ENCODE peak calls at places on chromosomes 5 and 9, in six cellular contexts. Y is stimulated activated CD4-positive, alpha-beta T cell treated with anti-CD3 and anti-CD28 coated beads, Interleukin-2, amount 100 ng/mL, for 48 hours; C is HCEC 1CT; U is foreskin melanocyte; D is Jurkat, Clone E6-1; H is AG10803. Q is an unnamed sample.

GRCh38 chr5:102867999-102868662 is 113.0 kb downstream of the PAM start:
- DNase-seq in H (no peak), C (no peak), U (no peak), D (no peak), Y (no peak), Q (no peak)

GRCh38 chr5:169599451-169599850 is 15.9 kb downstream of the SPDL1 start:
- DNase-seq in H (no peak), D (no peak), Y (no peak), U (no peak), C (no peak), Q (no peak)

GRCh38 chr5:139652788-139653241 is 4.7 kb downstream of the CXXC5 start:
- DNase-seq in C (no peak), H (no peak), U (no peak), D (no peak), Y (no peak), Q (no peak)

GRCh38 chr5:68110264-68110663 is 105.3 kb upstream of the PIK3R1 start:
- DNase-seq in H (no peak), Y (no peak), D (no peak), C (no peak), U (no peak), Q (no peak)

GRCh38 chr5:79742549-79743136 is 53.0 kb downstream of the CMYA5 start:
- DNase-seq in H (no peak), U (no peak), Y (no peak), D (no peak), C (no peak), Q (no peak)

GRCh38 chr9:33297455-33297854 is 7.1 kb downstream of the NFX1 start:
- DNase-seq in Y (no peak), U (no peak), D (peak), H (no peak), C (no peak), Q (no peak)

GRCh38 chr5:135594416-135594960 is 15.7 kb upstream of the CXCL14 start:
- DNase-seq in H (no peak), C (no peak), Y (no peak), U (no peak), D (no peak), Q (no peak)

GRCh38 chr5:151151793-151152192 is 5.8 kb downstream of the ANXA6 start:
- DNase-seq in H (peak), Y (peak), C (no peak), D (no peak), U (peak), Q (no peak)

GRCh38 chr9:14768561-14769234 is 46.2 kb upstream of the CER1 start:
- DNase-seq in U (peak), C (peak), H (peak), Y (no peak), D (peak), Q (peak)

GRCh38 chr9:69891696-69892095 is 71.1 kb downstream of the CFAP95 start:
- DNase-seq in Y (no peak), C (no peak), H (no peak), D (no peak), U (no peak), Q (no peak)

GRCh38 chr9:129143461-129143927 is 32.3 kb downstream of the PTPA start:
- DNase-seq in D (no peak), Y (no peak), C (peak), H (peak), U (no peak), Q (no peak)

GRCh38 chr9:72462340-72462739 is 59.1 kb upstream of the TMC1 start:
- DNase-seq in C (no peak), Y (no peak), U (no peak), H (no peak), D (no peak), Q (no peak)

GRCh38 chr5:81555865-81556264 is 161.9 kb upstream of the ACOT12 start:
- DNase-seq in U (no peak), Y (no peak), D (no peak), H (no peak), C (no peak), Q (no peak)

GRCh38 chr9:73157811-73158210 is 6.1 kb downstream of the ANXA1 start:
- DNase-seq in C (no peak), D (no peak), H (peak), U (no peak), Y (no peak), Q (no peak)

GRCh38 chr5:34001231-34001935 is 6.5 kb downstream of the AMACR start:
- DNase-seq in D (no peak), Y (no peak), C (no peak), U (no peak), H (no peak), Q (no peak)